ENCODE peak calls at places on chromosomes 7 and 10, in ten cellular contexts. D is heart left ventricle, S is GM23248, G is left lung, H is suprapubic skin, V is breast epithelium, U is psoas muscle, A is adrenal gland, L is PC-9, C is body of pancreas. T is an unnamed sample.

GRCh38 chr7:98930464-98930863 is 52.1 kb downstream of the TRRAP start:
- DNase-seq in S (no peak), L (no peak), C (no peak), A (peak; percentile 35), V (no peak), G (no peak), U (no peak), H (no peak), D (no peak), T (no peak)

GRCh38 chr10:110919349-110919931 is at the start of gene SHOC2:
- DNase-seq in H (peak; percentile 100), L (peak; percentile 95), S (peak; percentile 88), U (peak; percentile 99), A (peak; percentile 100), C (peak; percentile 99), G (peak; percentile 99), V (peak; percentile 100), D (peak; percentile 99), T (peak; percentile 99)

GRCh38 chr10:49646256-49646870 is 32.5 kb downstream of the CHAT start:
- DNase-seq in L (no peak), A (peak; percentile 28), S (no peak), V (no peak), D (no peak), H (no peak), G (no peak), U (no peak), C (no peak), T (no peak)

GRCh38 chr10:26407406-26407969 is 30.7 kb upstream of the APBB1IP start:
- DNase-seq in V (no peak), G (no peak), C (no peak), A (no peak), H (no peak), U (no peak), D (no peak), L (no peak), S (peak; percentile 92), T (no peak)

GRCh38 chr10:126929391-126929790 is 24.2 kb downstream of the DOCK1 start:
- DNase-seq in V (no peak), S (no peak), H (no peak), D (no peak), C (no peak), G (no peak), U (no peak), L (no peak), A (no peak), T (no peak)

GRCh38 chr10:77586719-77587423 is 50.7 kb downstream of the KCNMA1 start:
- DNase-seq in V (no peak), A (no peak), D (no peak), C (no peak), U (peak; percentile 59), H (no peak), L (peak; percentile 62), S (peak; percentile 96), G (no peak), T (peak; percentile 74)

GRCh38 chr7:33727415-33727814 is 177.9 kb upstream of the BMPER start:
- DNase-seq in V (no peak), S (no peak), A (no peak), C (no peak), D (no peak), U (no peak), L (no peak), G (no peak), H (no peak), T (no peak)

GRCh38 chr10:23172846-23173548 is 19.1 kb upstream of the PTF1A start:
- DNase-seq in L (no peak), S (no peak), C (peak; percentile 74), U (no peak), H (no peak), D (no peak), G (no peak), V (no peak), A (no peak), T (no peak)

GRCh38 chr10:22453948-22454347 is 108.7 kb downstream of the SPAG6 start:
- DNase-seq in G (no peak), L (no peak), C (no peak), D (no peak), U (no peak), S (peak; percentile 12), V (no peak), A (no peak), H (no peak), T (no peak)

DNA sequence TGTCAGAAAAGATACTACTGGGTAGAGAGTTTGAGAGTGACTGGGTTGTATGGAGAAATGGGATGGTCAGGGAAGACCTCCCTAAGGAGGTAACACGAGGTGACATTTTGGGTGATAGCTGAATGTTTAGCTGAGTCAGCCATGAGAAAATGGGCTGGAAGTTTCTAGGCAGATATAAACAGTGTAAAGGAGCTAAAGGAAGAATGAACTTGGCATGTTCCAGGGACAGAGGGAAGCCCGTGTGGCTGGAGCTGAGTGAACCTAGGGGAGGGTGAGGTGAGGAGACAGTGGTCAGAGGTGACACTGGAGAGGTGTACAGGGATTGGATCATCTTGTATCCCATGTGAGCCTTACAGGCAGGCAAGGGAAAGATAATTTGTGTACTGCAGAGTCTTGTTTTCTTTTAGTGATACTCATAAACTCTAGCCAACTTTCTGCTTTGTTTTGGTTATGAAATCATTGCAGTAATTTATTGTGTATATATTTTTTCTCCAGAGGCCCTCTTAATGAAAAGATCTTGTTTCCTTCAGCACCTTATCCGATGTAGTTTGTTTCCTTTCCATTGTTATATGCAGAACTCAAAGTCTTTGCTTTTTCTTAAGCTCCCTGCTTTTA is 1.8 kb downstream of the STARD3NL start:
- DNase-seq in U (no peak), A (no peak), V (no peak), L (no peak), C (no peak), D (no peak), G (no peak), H (no peak), S (peak; percentile 37), T (no peak)
- H3K4me3 ChIP-seq in U (peak overlapping the region; percentile 90), A (no peak overlapping the region), V (no peak overlapping the region), L (no peak overlapping the region), C (no peak overlapping the region), D (peak overlapping the region; percentile 73), G (peak overlapping the region; percentile 76), H (no peak overlapping the region), S (peak overlapping the region; percentile 92), T (peak overlapping the region; percentile 11)

GRCh38 chr7:2718703-2718965 is 30.6 kb downstream of the AMZ1 start:
- DNase-seq in L (no peak), G (no peak), A (no peak), C (no peak), U (no peak), S (no peak), H (no peak), D (no peak), V (no peak), T (no peak)

GRCh38 chr7:2716906-2717292 is 28.9 kb downstream of the AMZ1 start:
- DNase-seq in G (peak; percentile 65), S (no peak), H (no peak), V (no peak), L (no peak), A (no peak), U (no peak), C (no peak), D (no peak), T (no peak)

GRCh38 chr7:2717905-2718702 is 30.1 kb downstream of the AMZ1 start:
- DNase-seq in G (peak; percentile 73), H (no peak), L (no peak), C (no peak), S (no peak), D (no peak), U (no peak), V (no peak), A (no peak), T (no peak)

GRCh38 chr7:2716488-2716887 is 28.5 kb downstream of the AMZ1 start:
- DNase-seq in H (no peak), U (no peak), A (no peak), C (no peak), V (no peak), L (no peak), G (peak; percentile 53), D (no peak), S (no peak), T (no peak)

DNA sequence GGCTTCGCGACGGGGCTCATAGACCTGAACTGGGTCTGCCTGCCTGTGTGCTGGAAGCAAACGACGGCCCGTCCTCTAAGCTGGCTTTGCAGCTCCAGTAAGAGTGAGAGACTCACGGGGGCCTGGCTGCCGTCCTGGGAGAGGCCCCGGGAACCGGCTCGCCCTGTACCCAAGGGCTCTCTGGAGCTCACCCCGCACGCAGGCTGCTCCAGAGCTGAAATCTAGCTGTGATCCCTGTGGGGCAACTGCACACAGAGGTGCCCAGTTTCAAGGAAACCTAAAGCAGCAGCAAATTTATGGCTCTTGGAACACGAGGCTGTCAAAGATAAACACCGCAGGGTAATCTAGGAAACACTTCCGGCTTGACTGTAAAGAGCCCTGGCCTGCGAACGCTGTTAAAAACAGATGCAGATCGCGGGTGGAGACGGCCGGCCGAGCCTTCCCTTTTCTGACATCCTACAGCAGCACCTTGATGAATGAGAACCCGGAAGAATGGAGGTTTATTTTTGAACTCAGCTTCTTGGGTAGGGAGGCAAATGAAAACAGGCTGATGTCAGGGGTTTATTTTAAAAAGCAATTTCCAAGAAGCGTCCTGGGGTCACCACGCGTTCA is 29.4 kb downstream of the AMZ1 start:
- DNase-seq in S (no peak), G (peak; percentile 75), H (no peak), V (no peak), C (no peak), D (no peak), A (no peak), L (no peak), U (no peak), T (no peak)
- H3K4me1 ChIP-seq in S (no peaks in the 10 kb centered on the region), G (peaks cover 44% of the 10 kb centered on the region), H (peaks cover 7% of the 10 kb centered on the region), V (peaks cover 3% of the 10 kb centered on the region), C (peaks cover 11% of the 10 kb centered on the region), D (peaks cover 20% of the 10 kb centered on the region), A (no peaks in the 10 kb centered on the region), L (no peaks in the 10 kb centered on the region), U (peaks cover 25% of the 10 kb centered on the region), T (no peaks in the 10 kb centered on the region)

DNA sequence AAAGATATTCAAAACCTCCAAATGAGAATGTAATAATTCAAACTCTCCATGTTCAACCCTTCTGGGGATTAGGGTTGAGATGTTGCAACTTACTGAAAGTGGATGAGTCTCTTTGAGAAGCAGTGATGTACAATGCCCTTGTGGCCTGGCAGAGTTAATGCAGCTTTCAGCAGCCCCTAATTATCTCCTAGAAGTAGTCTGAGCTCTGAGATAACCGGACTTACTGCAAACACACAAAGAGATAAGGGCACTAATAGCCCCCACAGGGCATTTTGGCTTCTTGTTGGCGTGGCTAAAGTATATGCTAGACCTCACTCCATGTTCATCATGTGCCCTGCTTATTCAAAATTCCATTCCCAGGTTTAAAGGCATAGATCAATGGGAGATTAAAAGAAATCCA is 404.7 kb downstream of the NEBL start:
- DNase-seq in U (no peak), G (no peak), S (no peak), D (no peak), C (no peak), A (no peak), V (no peak), H (no peak), L (no peak), T (no peak)
- H3K9me3 ChIP-seq in U (peaks cover 4% of the 10 kb centered on the region), G (peaks cover 33% of the 10 kb centered on the region), S (no peaks in the 10 kb centered on the region), D (peaks cover 19% of the 10 kb centered on the region), C (no peaks in the 10 kb centered on the region), A (no peaks in the 10 kb centered on the region), V (peaks cover 5% of the 10 kb centered on the region), H (peaks cover 6% of the 10 kb centered on the region), L (no peaks in the 10 kb centered on the region), T (peaks cover 1% of the 10 kb centered on the region)

DNA sequence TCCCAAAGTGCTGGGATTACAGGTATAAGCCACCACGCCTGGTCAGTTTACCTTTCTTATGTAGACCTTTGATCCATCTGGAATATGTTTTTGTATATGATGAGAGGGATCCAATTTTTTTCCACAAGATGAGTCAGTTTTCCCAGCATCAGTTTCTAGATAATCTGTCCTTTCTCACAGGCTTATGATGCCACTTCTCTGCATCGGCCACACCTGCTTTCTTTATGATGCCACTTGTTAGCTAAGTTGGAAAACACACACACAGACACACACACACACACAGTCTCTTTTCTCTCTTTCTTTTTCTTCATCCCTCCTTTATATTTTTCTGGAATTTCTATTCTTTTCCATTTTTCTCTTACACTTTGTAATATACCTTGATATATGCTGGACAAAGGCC is 240.8 kb downstream of the BICC1 start:
- DNase-seq in C (no peak), G (no peak), S (peak; percentile 31), H (no peak), U (no peak), V (no peak), L (no peak), A (no peak), D (no peak), T (no peak)
- H3K4me3 ChIP-seq in C (no peak overlapping the region), G (no peak overlapping the region), S (no peak overlapping the region), H (no peak overlapping the region), U (no peak overlapping the region), V (no peak overlapping the region), L (no peak overlapping the region), A (no peak overlapping the region), D (no peak overlapping the region), T (no peak overlapping the region)

T was measured in aorta.